ENCODE peak calls at places on chromosome 11, in six cellular contexts. W is NB4, K is left lobe of liver, J is A172, U is GM10248, E is small intestine. S is an unnamed sample.

GRCh38 chr11:27458182-27458581 is 14.4 kb downstream of the LGR4 start:
- DNase-seq in W (no peak), K (no peak), J (no peak), U (no peak), E (no peak), S (no peak)

GRCh38 chr11:105189586-105189985 is 50.0 kb upstream of the CARD18 start:
- DNase-seq in W (peak; percentile 35), K (no peak), J (no peak), U (no peak), E (no peak), S (no peak)

GRCh38 chr11:62832346-62833234 is at the start of gene TEX54:
- DNase-seq in W (no peak), K (peak; percentile 72), J (no peak), U (no peak), E (peak; percentile 46), S (peak; percentile 42)

GRCh38 chr11:45982656-45983470 is 60.4 kb downstream of the LARGE2 start:
- DNase-seq in W (peak; percentile 57), K (no peak), J (peak; percentile 86), U (no peak), E (no peak), S (no peak)

GRCh38 chr11:15212876-15213275 is 98.2 kb downstream of the INSC start:
- DNase-seq in W (peak; percentile 32), K (no peak), J (no peak), U (no peak), E (no peak), S (no peak)

GRCh38 chr11:36109850-36110606 is 166.2 kb downstream of the LDLRAD3 start:
- DNase-seq in W (no peak), K (no peak), J (no peak), U (no peak), E (no peak), S (no peak)

GRCh38 chr11:112965601-112966125 is 4.4 kb downstream of the NCAM1 start:
- DNase-seq in W (no peak), K (no peak), J (no peak), U (no peak), E (no peak), S (no peak)

GRCh38 chr11:64484308-64485061 is 106.5 kb upstream of the SLC22A12 start:
- DNase-seq in W (no peak), K (no peak), J (no peak), U (no peak), E (no peak), S (no peak)

GRCh38 chr11:64743591-64744543 is at the start of gene RASGRP2:
- DNase-seq in W (peak; percentile 94), K (peak; percentile 77), J (no peak), U (peak; percentile 76), E (peak; percentile 35), S (peak; percentile 77)

GRCh38 chr11:84247931-84248330 is 961.8 kb upstream of the CCDC90B start:
- DNase-seq in W (no peak), K (no peak), J (no peak), U (no peak), E (no peak), S (no peak)

GRCh38 chr11:76903325-76903724 is 42.6 kb downstream of the ACER3 start:
- DNase-seq in W (no peak), K (no peak), J (no peak), U (no peak), E (peak; percentile 20), S (peak; percentile 27)

GRCh38 chr11:84165139-84165538 is 879.0 kb upstream of the CCDC90B start:
- DNase-seq in W (no peak), K (no peak), J (no peak), U (no peak), E (no peak), S (no peak)

GRCh38 chr11:76184551-76184993 is 21.7 kb downstream of the WNT11 start:
- DNase-seq in W (no peak), K (no peak), J (no peak), U (no peak), E (no peak), S (no peak)

GRCh38 chr11:116605543-116605942 is 167.2 kb downstream of the BUD13 start:
- DNase-seq in W (peak; percentile 65), K (peak; percentile 62), J (peak; percentile 36), U (peak; percentile 51), E (peak; percentile 38), S (peak; percentile 46)

GRCh38 chr11:83521647-83522596 is 235.8 kb upstream of the CCDC90B start:
- DNase-seq in W (peak; percentile 47), K (no peak), J (peak; percentile 46), U (no peak), E (peak; percentile 49), S (no peak)

GRCh38 chr11:4211991-4212390 is 117.4 kb downstream of the RRM1 start:
- DNase-seq in W (no peak), K (no peak), J (no peak), U (no peak), E (no peak), S (no peak)

GRCh38 chr11:110434952-110435779 is 5.4 kb downstream of the FDX1 start:
- DNase-seq in W (no peak), K (no peak), J (no peak), U (no peak), E (peak; percentile 68), S (peak; percentile 23)

GRCh38 chr11:10566257-10566956 is 2.1 kb downstream of the LYVE1 start:
- DNase-seq in W (no peak), K (no peak), J (no peak), U (no peak), E (no peak), S (no peak)

GRCh38 chr11:118924591-118925585 is 838 bp downstream of the BCL9L start:
- DNase-seq in W (peak; percentile 68), K (peak; percentile 56), J (peak; percentile 28), U (peak; percentile 76), E (peak; percentile 63), S (peak; percentile 78)